ENCODE peak calls at places on chromosomes 12 and 14, in five cellular contexts. One of them, this sample, is unnamed.

GRCh38 chr14:100081997-100082625 is 16.9 kb downstream of the EVL start:
- DNase-seq in PC-3: no peak
- DNase-seq in PC-9: no peak
- DNase-seq in HCT116: no peak
- DNase-seq in SK-N-SH: no peak
- DNase-seq in this sample: no peak

GRCh38 chr12:89276860-89277259 is 75.4 kb downstream of the DUSP6 start:
- DNase-seq in PC-3: no peak
- DNase-seq in PC-9: no peak
- DNase-seq in HCT116: no peak
- DNase-seq in SK-N-SH: no peak
- DNase-seq in this sample: no peak

GRCh38 chr12:122403115-122403770 is 19.2 kb downstream of the CLIP1 start:
- DNase-seq in PC-3: no peak
- DNase-seq in PC-9: no peak
- DNase-seq in HCT116: no peak
- DNase-seq in SK-N-SH: no peak
- DNase-seq in this sample: no peak

GRCh38 chr12:76329163-76329562 is 19.1 kb downstream of the BBS10 start:
- DNase-seq in PC-3: peak; percentile 83
- DNase-seq in PC-9: no peak
- DNase-seq in HCT116: peak; percentile 86
- DNase-seq in SK-N-SH: no peak
- DNase-seq in this sample: peak; percentile 81

GRCh38 chr12:107431942-107432341 is 253.7 kb upstream of the PWP1 start:
- DNase-seq in PC-3: no peak
- DNase-seq in PC-9: no peak
- DNase-seq in HCT116: no peak
- DNase-seq in SK-N-SH: no peak
- DNase-seq in this sample: no peak

GRCh38 chr12:40376533-40377267 is 151.9 kb downstream of the LRRK2 start:
- DNase-seq in PC-3: no peak
- DNase-seq in PC-9: no peak
- DNase-seq in HCT116: no peak
- DNase-seq in SK-N-SH: no peak
- DNase-seq in this sample: no peak

GRCh38 chr12:80551897-80552296 is 107.9 kb downstream of the PTPRQ start:
- DNase-seq in PC-3: peak; percentile 98
- DNase-seq in PC-9: peak; percentile 24
- DNase-seq in HCT116: peak; percentile 81
- DNase-seq in SK-N-SH: no peak
- DNase-seq in this sample: peak; percentile 93

GRCh38 chr12:49968431-49968830 is 4.3 kb upstream of the AQP6 start:
- DNase-seq in PC-3: no peak
- DNase-seq in PC-9: no peak
- DNase-seq in HCT116: no peak
- DNase-seq in SK-N-SH: peak; percentile 8
- DNase-seq in this sample: no peak

GRCh38 chr12:58557646-58558045 is 362.7 kb downstream of the LRIG3 start:
- DNase-seq in PC-3: no peak
- DNase-seq in PC-9: no peak
- DNase-seq in HCT116: no peak
- DNase-seq in SK-N-SH: no peak
- DNase-seq in this sample: no peak

GRCh38 chr12:4996714-4997113 is 47.0 kb upstream of the KCNA5 start:
- DNase-seq in PC-3: no peak
- DNase-seq in PC-9: no peak
- DNase-seq in HCT116: no peak
- DNase-seq in SK-N-SH: no peak
- DNase-seq in this sample: no peak

GRCh38 chr12:24947541-24948451 is 1.1 kb downstream of the BCAT1 start:
- DNase-seq in PC-3: no peak
- DNase-seq in PC-9: no peak
- DNase-seq in HCT116: no peak
- DNase-seq in SK-N-SH: no peak
- DNase-seq in this sample: peak; percentile 20

GRCh38 chr12:49331360-49332222 is 5.4 kb downstream of the C1QL4 start:
- DNase-seq in PC-3: peak; percentile 66
- DNase-seq in PC-9: peak; percentile 47
- DNase-seq in HCT116: peak; percentile 43
- DNase-seq in SK-N-SH: peak; percentile 81
- DNase-seq in this sample: peak; percentile 85

GRCh38 chr12:101939856-101940265 is 62.5 kb downstream of the DRAM1 start:
- DNase-seq in PC-3: peak; percentile 77
- DNase-seq in PC-9: peak; percentile 40
- DNase-seq in HCT116: peak; percentile 51
- DNase-seq in SK-N-SH: peak; percentile 57
- DNase-seq in this sample: peak; percentile 91

GRCh38 chr14:31159682-31160296 is 47.8 kb downstream of the HECTD1 start:
- DNase-seq in PC-3: peak; percentile 82
- DNase-seq in PC-9: no peak
- DNase-seq in HCT116: peak; percentile 42
- DNase-seq in SK-N-SH: no peak
- DNase-seq in this sample: peak; percentile 88

GRCh38 chr12:15830538-15830937 is 41.4 kb upstream of the EPS8 start:
- DNase-seq in PC-3: no peak
- DNase-seq in PC-9: no peak
- DNase-seq in HCT116: no peak
- DNase-seq in SK-N-SH: no peak
- DNase-seq in this sample: peak; percentile 64

DNA sequence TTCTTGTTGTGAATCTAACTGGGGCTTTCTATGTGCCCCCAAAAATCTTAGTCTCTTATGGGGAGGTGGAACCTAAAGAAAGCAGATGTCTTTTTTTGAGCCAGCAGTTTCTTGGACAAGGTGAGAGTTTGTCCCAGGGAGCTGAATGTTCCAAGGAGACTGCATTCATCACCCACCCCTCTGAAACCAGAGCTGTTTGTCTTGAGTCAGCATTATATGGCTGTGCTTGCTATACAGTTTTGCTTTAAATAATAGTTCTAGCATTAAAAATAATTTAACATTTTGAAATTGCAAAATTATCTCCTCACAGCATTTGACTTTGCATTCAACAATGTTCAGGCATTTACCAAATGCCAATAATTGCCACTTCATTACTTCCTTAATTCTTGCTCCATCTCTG is 813.3 kb downstream of the BCL11B start:
- DNase-seq in PC-3: no peak
- DNase-seq in PC-9: no peak
- DNase-seq in HCT116: no peak
- DNase-seq in SK-N-SH: no peak
- DNase-seq in this sample: no peak
- H3K9me2 ChIP-seq in PC-3: no peaks in the 10 kb centered on the region
- H3K9me2 ChIP-seq in PC-9: no peaks in the 10 kb centered on the region
- H3K9me2 ChIP-seq in HCT116: no peaks in the 10 kb centered on the region
- H3K9me2 ChIP-seq in SK-N-SH: no peaks in the 10 kb centered on the region
- H3K9me2 ChIP-seq in this sample: no peaks in the 10 kb centered on the region

DNA sequence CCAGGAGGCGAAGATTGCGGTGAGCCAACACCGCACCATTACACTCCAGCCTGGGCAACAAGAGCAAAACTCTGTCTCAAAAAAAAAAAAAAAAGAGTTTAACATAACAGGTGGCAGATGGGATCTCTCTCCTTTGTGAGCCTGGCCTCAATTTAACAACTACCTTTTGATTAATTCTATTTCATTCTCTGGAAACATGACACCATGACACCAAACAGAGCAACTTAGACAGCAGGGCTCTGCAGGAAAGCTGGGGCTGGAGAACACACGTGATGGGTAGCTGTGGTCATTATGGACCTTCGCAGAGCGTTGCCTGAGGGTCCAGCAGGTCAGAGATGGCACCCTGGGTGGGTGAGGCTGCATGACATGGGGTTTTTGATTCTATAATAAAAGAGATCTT is 1.7 kb upstream of the DGLUCY start:
- DNase-seq in PC-3: no peak
- DNase-seq in PC-9: no peak
- DNase-seq in HCT116: no peak
- DNase-seq in SK-N-SH: no peak
- DNase-seq in this sample: no peak
- H3K4me1 ChIP-seq in PC-3: peaks cover 21% of the 10 kb centered on the region
- H3K4me1 ChIP-seq in PC-9: peaks cover 38% of the 10 kb centered on the region
- H3K4me1 ChIP-seq in HCT116: peaks cover 24% of the 10 kb centered on the region
- H3K4me1 ChIP-seq in SK-N-SH: peaks cover 33% of the 10 kb centered on the region
- H3K4me1 ChIP-seq in this sample: peaks cover 4% of the 10 kb centered on the region

DNA sequence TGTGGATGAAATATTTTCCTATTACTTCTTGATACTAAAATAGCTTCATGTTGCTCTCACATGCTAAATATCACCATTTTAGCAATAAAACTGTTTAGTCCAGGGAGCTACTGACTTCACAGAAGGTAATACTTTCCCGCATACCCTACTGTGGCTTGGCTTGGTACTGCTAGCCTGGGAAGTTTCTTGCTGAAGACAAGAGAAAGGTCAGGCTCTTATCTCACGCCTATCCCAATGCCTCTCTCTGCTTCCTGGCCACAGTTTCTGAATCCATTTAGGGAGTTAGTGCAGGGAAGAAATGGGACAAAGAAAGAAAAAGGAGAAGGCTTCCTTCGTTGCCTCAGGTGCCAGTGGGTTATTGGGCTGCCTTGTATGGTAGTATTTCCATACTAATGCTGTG is 228.3 kb downstream of the MDGA2 start:
- DNase-seq in PC-3: no peak
- DNase-seq in PC-9: no peak
- DNase-seq in HCT116: no peak
- DNase-seq in SK-N-SH: no peak
- DNase-seq in this sample: no peak
- H3K9me2 ChIP-seq in PC-3: no peaks in the 10 kb centered on the region
- H3K9me2 ChIP-seq in PC-9: no peaks in the 10 kb centered on the region
- H3K9me2 ChIP-seq in HCT116: no peaks in the 10 kb centered on the region
- H3K9me2 ChIP-seq in SK-N-SH: no peaks in the 10 kb centered on the region
- H3K9me2 ChIP-seq in this sample: no peaks in the 10 kb centered on the region

DNA sequence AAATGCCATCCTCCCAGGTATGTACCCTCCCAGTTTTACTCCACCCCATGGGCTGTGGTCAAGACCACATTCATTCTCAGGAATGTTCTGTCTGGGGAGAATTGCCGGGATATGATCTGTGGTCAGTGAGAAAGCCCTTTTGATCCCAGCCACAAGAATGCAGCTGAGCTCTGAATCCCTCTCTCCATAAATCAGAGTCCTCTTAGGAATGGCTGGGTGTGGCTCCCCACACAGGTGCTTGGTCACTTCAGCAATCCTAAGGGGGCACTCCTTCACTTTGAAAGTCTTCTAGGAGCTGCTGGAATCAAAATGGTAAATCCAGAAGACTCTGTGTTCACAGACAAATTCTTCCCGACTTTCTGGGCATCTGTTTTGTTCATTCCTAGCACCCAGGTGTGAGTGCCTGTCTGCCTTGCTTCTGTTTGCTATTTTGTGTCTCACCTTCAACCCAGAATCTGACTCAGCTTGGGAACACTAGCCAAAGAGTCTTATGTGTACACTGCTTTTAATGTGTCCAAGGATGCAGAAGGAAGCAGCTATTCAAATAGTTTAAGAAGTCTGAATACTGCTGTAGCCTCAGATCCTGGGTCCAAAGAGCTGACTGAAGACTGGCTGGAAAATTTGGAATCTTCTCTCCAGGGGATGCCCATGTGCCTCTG is 144.6 kb upstream of the CDKN3 start:
- DNase-seq in PC-3: peak; percentile 100
- DNase-seq in PC-9: peak; percentile 87
- DNase-seq in HCT116: peak; percentile 95
- DNase-seq in SK-N-SH: no peak
- DNase-seq in this sample: peak; percentile 76
- H3K4me1 ChIP-seq in PC-3: peaks cover 43% of the 10 kb centered on the region
- H3K4me1 ChIP-seq in PC-9: peaks cover 44% of the 10 kb centered on the region
- H3K4me1 ChIP-seq in HCT116: peaks cover 37% of the 10 kb centered on the region
- H3K4me1 ChIP-seq in SK-N-SH: no peaks in the 10 kb centered on the region
- H3K4me1 ChIP-seq in this sample: peaks cover 46% of the 10 kb centered on the region

DNA sequence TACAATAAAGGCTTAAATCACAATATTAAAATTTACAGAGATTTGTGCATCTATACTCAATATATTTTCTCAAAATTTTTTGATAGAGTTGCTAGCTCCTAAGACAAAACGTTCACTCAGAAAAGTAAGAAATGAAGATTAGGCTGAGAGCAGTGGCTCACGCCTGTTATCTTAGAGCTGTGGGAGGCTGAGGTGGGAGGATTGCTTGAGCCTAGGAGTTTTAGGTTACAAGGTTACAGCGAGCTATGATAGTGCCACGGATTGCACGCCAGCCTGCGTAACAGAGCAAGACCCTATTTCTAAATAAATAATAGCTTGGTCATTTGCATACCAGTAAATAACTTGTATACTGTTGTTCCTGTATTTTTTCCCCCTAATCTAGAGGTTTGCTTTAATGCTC is 35.0 kb upstream of the CFL2 start:
- DNase-seq in PC-3: no peak
- DNase-seq in PC-9: no peak
- DNase-seq in HCT116: no peak
- DNase-seq in SK-N-SH: no peak
- DNase-seq in this sample: no peak
- H3K9me2 ChIP-seq in PC-3: no peaks in the 10 kb centered on the region
- H3K9me2 ChIP-seq in PC-9: no peaks in the 10 kb centered on the region
- H3K9me2 ChIP-seq in HCT116: no peaks in the 10 kb centered on the region
- H3K9me2 ChIP-seq in SK-N-SH: no peaks in the 10 kb centered on the region
- H3K9me2 ChIP-seq in this sample: no peaks in the 10 kb centered on the region

GRCh38 chr12:94427520-94428381 is 31.9 kb downstream of the CEP83 start:
- DNase-seq in PC-3: no peak
- DNase-seq in PC-9: no peak
- DNase-seq in HCT116: no peak
- DNase-seq in SK-N-SH: no peak
- DNase-seq in this sample: peak; percentile 63
- H3K4me1 ChIP-seq in PC-3: no peaks in the 10 kb centered on the region
- H3K4me1 ChIP-seq in PC-9: no peaks in the 10 kb centered on the region
- H3K4me1 ChIP-seq in HCT116: no peaks in the 10 kb centered on the region
- H3K4me1 ChIP-seq in SK-N-SH: peaks cover 3% of the 10 kb centered on the region
- H3K4me1 ChIP-seq in this sample: peaks cover 16% of the 10 kb centered on the region

GRCh38 chr14:96077983-96078686 is 39.0 kb downstream of the C14orf132 start:
- DNase-seq in PC-3: no peak
- DNase-seq in PC-9: no peak
- DNase-seq in HCT116: no peak
- DNase-seq in SK-N-SH: peak; percentile 22
- DNase-seq in this sample: no peak
- H3K9me2 ChIP-seq in PC-3: no peaks in the 10 kb centered on the region
- H3K9me2 ChIP-seq in PC-9: no peaks in the 10 kb centered on the region
- H3K9me2 ChIP-seq in HCT116: no peaks in the 10 kb centered on the region
- H3K9me2 ChIP-seq in SK-N-SH: no peaks in the 10 kb centered on the region
- H3K9me2 ChIP-seq in this sample: no peaks in the 10 kb centered on the region

This sample was measured in GM23248.